ENCODE peak calls at places on chromosomes 1 and 21, in nine cellular contexts. O is EL; Y is T-cell; C is frontal cortex; G is stimulated activated CD4-positive, alpha-beta T cell treated with anti-CD3 and anti-CD28 coated beads, Interleukin-15, amount 100 ng/mL, for 1 hour; B is GM12865; S is HAP-1; J is small intestine; E is activated CD4-positive, CD25-positive, alpha-beta regulatory T cell treated with anti-CD3 and anti-CD28 coated beads, Interleukin-2, amount 50 U/mL, for 16 hours. V is an unnamed sample.

GRCh38 chr1:21904725-21905520 is 32.2 kb downstream of the HSPG2 start:
- DNase-seq in O (peak), Y (no peak), C (no peak), G (no peak), B (no peak), S (no peak), J (peak), E (no peak), V (no peak)

GRCh38 chr1:3716351-3716750 is 35.9 kb upstream of the CCDC27 start:
- DNase-seq in O (no peak), Y (no peak), C (no peak), G (no peak), B (no peak), S (no peak), J (no peak), E (no peak), V (no peak)

GRCh38 chr21:36169465-36170128 is 13.0 kb downstream of the DOP1B start:
- DNase-seq in O (no peak), Y (no peak), C (no peak), G (no peak), B (no peak), S (no peak), J (no peak), E (no peak), V (no peak)

GRCh38 chr1:234756066-234756783 is 146.2 kb upstream of the IRF2BP2 start:
- DNase-seq in O (peak), Y (no peak), C (no peak), G (no peak), B (no peak), S (no peak), J (no peak), E (no peak), V (no peak)

GRCh38 chr1:40185951-40186864 is 25.0 kb downstream of the RLF start:
- DNase-seq in O (peak), Y (peak), C (no peak), G (no peak), B (peak), S (no peak), J (peak), E (peak), V (peak)

GRCh38 chr1:3697810-3698209 is 45.5 kb downstream of the TP73 start:
- DNase-seq in O (no peak), Y (no peak), C (peak), G (no peak), B (no peak), S (no peak), J (peak), E (no peak), V (no peak)

GRCh38 chr1:94821636-94822305 is 1.6 kb downstream of the SLC44A3 start:
- DNase-seq in O (no peak), Y (no peak), C (no peak), G (no peak), B (no peak), S (no peak), J (peak), E (no peak), V (no peak)

GRCh38 chr1:28259935-28260802 is 851 bp downstream of the SESN2 start:
- DNase-seq in O (peak), Y (no peak), C (peak), G (no peak), B (peak), S (peak), J (peak), E (no peak), V (no peak)

GRCh38 chr1:225825606-225826005 is 15.7 kb downstream of the EPHX1 start:
- DNase-seq in O (no peak), Y (no peak), C (no peak), G (no peak), B (no peak), S (no peak), J (peak), E (no peak), V (no peak)

GRCh38 chr1:68197891-68198290 is 34.4 kb downstream of the WLS start:
- DNase-seq in O (no peak), Y (no peak), C (no peak), G (no peak), B (no peak), S (no peak), J (peak), E (no peak), V (no peak)

GRCh38 chr1:93625582-93626327 is 55.9 kb downstream of the BCAR3 start:
- DNase-seq in O (peak), Y (no peak), C (no peak), G (no peak), B (no peak), S (no peak), J (no peak), E (no peak), V (no peak)

GRCh38 chr1:93079685-93080141 is 630 bp downstream of the MTF2 start:
- DNase-seq in O (peak), Y (no peak), C (peak), G (no peak), B (peak), S (no peak), J (peak), E (no peak), V (no peak)

GRCh38 chr1:181062800-181063428 is 25.6 kb upstream of the IER5 start:
- DNase-seq in O (peak), Y (no peak), C (no peak), G (no peak), B (peak), S (no peak), J (no peak), E (no peak), V (no peak)

GRCh38 chr1:18641005-18641941 is 10.6 kb downstream of the PAX7 start:
- DNase-seq in O (no peak), Y (no peak), C (no peak), G (no peak), B (no peak), S (no peak), J (no peak), E (no peak), V (no peak)

GRCh38 chr1:211371406-211372105 is 44.9 kb downstream of the TRAF5 start:
- DNase-seq in O (no peak), Y (no peak), C (no peak), G (no peak), B (no peak), S (no peak), J (no peak), E (no peak), V (no peak)

GRCh38 chr1:58898739-58899580 is 115.1 kb upstream of the JUN start:
- DNase-seq in O (no peak), Y (no peak), C (no peak), G (no peak), B (no peak), S (no peak), J (peak), E (no peak), V (no peak)

GRCh38 chr1:209800984-209801834 is 4.7 kb downstream of the IRF6 start:
- DNase-seq in O (no peak), Y (no peak), C (no peak), G (no peak), B (no peak), S (no peak), J (no peak), E (no peak), V (no peak)

GRCh38 chr1:121538943-121539575 is 354.3 kb downstream of the SRGAP2C start:
- DNase-seq in O (peak), Y (no peak), C (no peak), G (no peak), B (no peak), S (no peak), J (no peak), E (no peak), V (no peak)

GRCh38 chr1:170539154-170539553 is 7.2 kb downstream of the GORAB start:
- DNase-seq in O (no peak), Y (no peak), C (no peak), G (no peak), B (no peak), S (no peak), J (no peak), E (no peak), V (no peak)

GRCh38 chr1:38500891-38501290 is 358.7 kb downstream of the RRAGC start:
- DNase-seq in O (no peak), Y (no peak), C (no peak), G (no peak), B (no peak), S (no peak), J (no peak), E (no peak), V (no peak)

GRCh38 chr1:9025474-9025873 is 749 bp downstream of the SLC2A7 start:
- DNase-seq in O (no peak), Y (no peak), C (no peak), G (no peak), B (no peak), S (no peak), J (peak), E (no peak), V (no peak)

GRCh38 chr1:156797212-156797871 is 19.3 kb downstream of the SH2D2A start:
- DNase-seq in O (peak), Y (peak), C (no peak), G (no peak), B (peak), S (peak), J (peak), E (peak), V (no peak)

GRCh38 chr1:46490603-46491499 is 1.2 kb downstream of the DMBX1 start:
- DNase-seq in O (peak), Y (no peak), C (no peak), G (no peak), B (no peak), S (no peak), J (peak), E (no peak), V (no peak)

GRCh38 chr1:231724876-231725647 is 98.5 kb downstream of the DISC1 start:
- DNase-seq in O (peak), Y (no peak), C (no peak), G (no peak), B (peak), S (peak), J (peak), E (no peak), V (peak)